ENCODE peak calls at places on chromosome 7, in four cellular contexts. P, F, I and A are unnamed samples.

GRCh38 chr7:142992427-142992826 is 30.3 kb upstream of the KEL start:
- DNase-seq in P (no peak), F (no peak), I (no peak), A (no peak)

GRCh38 chr7:55189878-55190436 is 171.1 kb downstream of the EGFR start:
- DNase-seq in P (no peak), F (no peak), I (no peak), A (no peak)

GRCh38 chr7:95688931-95689453 is 83.4 kb upstream of the DYNC1I1 start:
- DNase-seq in P (no peak), F (no peak), I (no peak), A (no peak)

GRCh38 chr7:100013328-100013676 is 2.1 kb upstream of the ZKSCAN1 start:
- DNase-seq in P (no peak), F (no peak), I (no peak), A (no peak)

GRCh38 chr7:24894670-24895221 is 85.2 kb downstream of the OSBPL3 start:
- DNase-seq in P (no peak), F (peak; percentile 62), I (no peak), A (no peak)

GRCh38 chr7:136139392-136139791 is 162.2 kb upstream of the MTPN start:
- DNase-seq in P (no peak), F (no peak), I (no peak), A (no peak)

GRCh38 chr7:111873963-111874693 is 311.8 kb upstream of the IMMP2L start:
- DNase-seq in P (no peak), F (no peak), I (no peak), A (no peak)

GRCh38 chr7:131501930-131502685 is 54.3 kb downstream of the PODXL start:
- DNase-seq in P (no peak), F (no peak), I (no peak), A (no peak)

GRCh38 chr7:7321681-7322080 is 139.3 kb downstream of the C1GALT1 start:
- DNase-seq in P (no peak), F (no peak), I (peak; percentile 54), A (peak; percentile 26)

GRCh38 chr7:78433421-78433820 is 634.8 kb downstream of the PHTF2 start:
- DNase-seq in P (no peak), F (no peak), I (no peak), A (no peak)

GRCh38 chr7:148699772-148700629 is 1.3 kb downstream of the CUL1 start:
- DNase-seq in P (no peak), F (no peak), I (peak; percentile 33), A (no peak)

GRCh38 chr7:103009466-103010219 is 65.0 kb downstream of the FBXL13 start:
- DNase-seq in P (no peak), F (no peak), I (no peak), A (no peak)

GRCh38 chr7:55033241-55033846 is 14.5 kb downstream of the EGFR start:
- DNase-seq in P (no peak), F (no peak), I (no peak), A (no peak)

GRCh38 chr7:94414481-94414880 is 19.8 kb downstream of the COL1A2 start:
- DNase-seq in P (no peak), F (no peak), I (no peak), A (no peak)

GRCh38 chr7:94418851-94419250 is 24.2 kb downstream of the COL1A2 start:
- DNase-seq in P (no peak), F (no peak), I (no peak), A (no peak)

GRCh38 chr7:94417261-94417660 is 22.6 kb downstream of the COL1A2 start:
- DNase-seq in P (no peak), F (no peak), I (no peak), A (no peak)

GRCh38 chr7:94420321-94420720 is 25.6 kb downstream of the COL1A2 start:
- DNase-seq in P (no peak), F (no peak), I (no peak), A (no peak)

DNA sequence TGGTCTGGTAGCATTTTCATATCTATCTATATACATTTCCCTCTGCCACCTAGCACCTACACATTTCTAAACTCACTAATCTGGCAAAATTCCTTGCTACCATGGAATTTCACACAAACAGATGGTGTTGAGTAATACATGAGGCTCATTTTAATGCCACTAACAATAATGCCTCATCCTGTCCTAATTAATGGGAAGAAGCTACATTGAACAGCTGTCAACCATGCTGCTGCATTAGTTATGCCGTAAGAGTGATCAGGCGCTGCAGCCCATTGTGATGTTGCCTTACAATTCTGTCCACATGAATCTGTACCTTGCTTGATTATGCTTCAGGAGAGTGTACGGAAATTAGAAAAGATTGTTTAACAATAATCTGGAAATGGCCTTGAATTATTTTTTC is 23.2 kb downstream of the COL1A2 start:
- DNase-seq in P (no peak), F (no peak), I (no peak), A (no peak)
- TF ChIP-seq POLR2A in P (no peak), F (no peak), I (no peak), A (no peak)

GRCh38 chr7:30810986-30811385 is 39.8 kb downstream of the MINDY4 start:
- DNase-seq in P (no peak), F (no peak), I (no peak), A (no peak)
- TF ChIP-seq POLR2AphosphoS5 in P (no peak), F (no peak), I (no peak), A (no peak)

GRCh38 chr7:149872419-149873073 is 1.2 kb upstream of the ATP6V0E2 start:
- DNase-seq in P (no peak), F (peak; percentile 55), I (peak; percentile 81), A (peak; percentile 18)
- TF ChIP-seq TAF1 in P (no peak), F (no peak), I (no peak), A (no peak)

DNA sequence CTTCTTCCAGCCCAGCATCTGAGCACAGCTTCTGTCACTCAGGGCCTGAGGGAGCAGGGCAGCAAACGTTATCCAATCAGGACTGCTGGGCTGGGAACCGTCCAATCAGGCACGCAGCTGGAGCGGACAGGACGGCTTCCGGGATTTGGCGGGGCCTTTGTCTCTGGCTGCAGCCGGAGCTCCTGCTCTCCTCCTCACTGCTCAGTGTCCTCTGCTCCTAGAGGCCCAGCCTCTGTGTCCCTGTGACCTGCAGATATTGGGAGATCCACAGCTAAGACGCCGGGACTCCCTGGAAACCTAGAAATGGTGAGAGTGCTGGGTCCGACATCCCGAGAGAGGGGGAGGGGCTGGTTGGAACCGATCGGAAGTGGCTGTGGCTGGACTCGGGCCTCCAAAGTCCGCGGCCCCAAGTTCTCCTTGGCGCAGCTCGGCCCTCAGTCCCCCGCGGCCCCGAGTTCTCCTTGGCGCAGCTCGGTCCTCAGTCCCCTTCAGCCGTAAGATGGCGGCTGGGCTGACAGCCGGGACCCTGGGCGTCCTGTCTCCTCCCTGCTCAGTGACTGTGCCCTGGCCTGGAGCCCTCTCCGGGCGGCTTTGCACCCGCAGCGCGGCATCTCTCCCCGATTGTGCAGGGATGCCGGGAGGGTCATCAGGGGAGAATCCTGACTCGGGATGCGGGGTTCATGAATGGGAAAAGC is at the start of gene ZNF107:
- DNase-seq in P (peak; percentile 66), F (peak; percentile 79), I (peak; percentile 92), A (peak; percentile 77)
- TF ChIP-seq POLR2A in P (peak; percentile 93), F (peak; percentile 96), I (peak; percentile 64), A (peak; percentile 92)

GRCh38 chr7:37448637-37449331 is at the start of gene ELMO1:
- DNase-seq in P (peak; percentile 81), F (peak; percentile 81), I (peak; percentile 34), A (peak; percentile 73)
- TF ChIP-seq POLR2AphosphoS5 in P (peak; percentile 46), F (peak; percentile 65), I (no peak), A (no peak)

DNA sequence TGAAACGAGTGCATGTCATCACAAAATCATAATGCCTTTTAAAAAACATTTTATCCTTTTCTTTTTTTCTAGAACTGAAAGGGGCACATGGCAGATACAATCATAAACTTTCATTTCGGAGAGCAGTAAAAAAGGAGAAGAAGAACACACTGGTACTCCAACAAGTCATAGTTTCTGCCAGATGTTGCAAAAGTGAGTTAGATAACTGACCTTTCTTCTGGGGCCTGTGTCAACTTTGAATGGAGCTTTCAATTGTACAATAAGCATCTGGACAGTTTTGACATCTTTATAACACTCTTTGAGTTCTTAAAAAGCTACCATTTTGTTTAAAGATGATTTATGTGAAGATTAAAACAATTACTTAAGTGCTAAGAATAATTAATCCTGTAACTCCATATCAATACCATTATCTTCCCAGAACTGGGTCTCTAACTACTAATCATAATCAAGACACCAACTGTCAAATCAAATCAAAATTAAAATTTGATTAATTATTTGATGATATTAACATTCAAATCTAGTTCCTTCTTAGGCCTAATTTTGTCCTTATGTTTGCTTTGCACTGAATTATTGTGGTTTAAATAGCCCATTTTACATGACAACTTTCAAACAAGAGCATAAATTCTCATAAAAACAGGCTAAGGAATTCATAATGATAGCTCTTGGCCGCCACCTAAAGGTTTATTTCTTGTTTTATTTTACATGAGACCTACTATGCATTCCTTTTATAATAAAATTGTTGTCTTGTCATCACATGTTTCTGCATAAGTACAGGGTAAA is 19.5 kb upstream of the ITGB8 start:
- DNase-seq in P (no peak), F (no peak), I (peak; percentile 25), A (no peak)
- TF ChIP-seq TAF1 in P (no peak), F (no peak), I (no peak), A (no peak)

GRCh38 chr7:68846926-68847325 is 751.3 kb upstream of the AUTS2 start:
- DNase-seq in P (no peak), F (no peak), I (no peak), A (no peak)
- TF ChIP-seq POLR2A in P (no peak), F (no peak), I (no peak), A (no peak)

GRCh38 chr7:48170506-48170905 is 752 bp upstream of the ABCA13 start:
- DNase-seq in P (no peak), F (no peak), I (no peak), A (no peak)
- TF ChIP-seq POLR2AphosphoS5 in P (no peak), F (no peak), I (no peak), A (no peak)

GRCh38 chr7:39589323-39590111 is 23.3 kb downstream of the YAE1 start:
- DNase-seq in P (no peak), F (no peak), I (no peak), A (no peak)
- TF ChIP-seq TAF1 in P (no peak), F (no peak), I (no peak), A (no peak)

DNA sequence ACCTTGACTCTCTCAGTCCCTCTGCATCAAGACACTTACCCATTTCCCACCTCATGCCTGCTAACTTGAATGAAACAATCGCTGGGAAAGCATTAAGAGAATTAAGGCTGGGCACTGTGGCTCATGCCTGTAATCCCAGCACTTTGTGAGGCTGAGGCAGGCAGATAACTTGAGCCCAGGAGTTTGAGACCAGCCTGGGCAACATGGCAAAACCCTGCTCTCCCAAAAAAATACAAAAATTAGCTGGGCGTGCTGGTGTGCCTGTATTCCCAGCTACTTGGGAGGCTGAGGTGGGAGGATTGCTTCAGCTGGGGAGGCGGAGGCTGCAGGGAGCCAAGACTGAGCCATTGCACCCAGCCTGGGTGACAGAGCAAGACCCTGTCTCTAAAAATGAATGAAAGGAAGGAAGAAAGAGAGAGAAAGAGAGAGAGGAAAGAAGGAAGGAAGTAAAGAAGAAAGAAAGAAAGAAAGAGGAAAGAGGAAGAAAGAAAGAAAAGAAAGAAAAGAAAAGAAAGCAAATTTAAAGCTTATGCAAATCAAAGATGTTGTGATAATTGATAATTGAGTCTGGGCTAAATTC is 646 bp downstream of the SERPINE1 start:
- DNase-seq in P (no peak), F (no peak), I (no peak), A (no peak)
- TF ChIP-seq POLR2A in P (no peak), F (no peak), I (no peak), A (no peak)